ENCODE peak calls at places on chromosome 9, in four cellular contexts. One of them, this sample, is unnamed.
A peak's percentile ranks its signal among the peaks of the same experiment; 100 is the strongest.

GRCh38 chr9:78609471-78609870 is 312.5 kb downstream of the PSAT1 start:
- DNase-seq in stomach: no peak
- DNase-seq in dorsolateral prefrontal cortex: no peak
- DNase-seq in testis: no peak
- DNase-seq in this sample: no peak

GRCh38 chr9:11374961-11375360 is 762.2 kb upstream of the PTPRD start:
- DNase-seq in stomach: no peak
- DNase-seq in testis: no peak
- DNase-seq in dorsolateral prefrontal cortex: no peak
- DNase-seq in this sample: no peak

GRCh38 chr9:37944671-37945481 is 40.9 kb upstream of the SLC25A51 start:
- DNase-seq in stomach: no peak
- DNase-seq in testis: no peak
- DNase-seq in dorsolateral prefrontal cortex: no peak
- DNase-seq in this sample: no peak

GRCh38 chr9:10134266-10134665 is 478.5 kb downstream of the PTPRD start:
- DNase-seq in dorsolateral prefrontal cortex: no peak
- DNase-seq in testis: no peak
- DNase-seq in stomach: no peak
- DNase-seq in this sample: no peak

GRCh38 chr9:5949103-5949699 is 58.5 kb downstream of the MLANA start:
- DNase-seq in testis: no peak
- DNase-seq in dorsolateral prefrontal cortex: no peak
- DNase-seq in stomach: no peak
- DNase-seq in this sample: no peak

GRCh38 chr9:128689820-128690683 is 1.0 kb downstream of the SET start:
- DNase-seq in testis: peak; percentile 58
- DNase-seq in stomach: peak; percentile 31
- DNase-seq in dorsolateral prefrontal cortex: no peak
- DNase-seq in this sample: peak; percentile 10

GRCh38 chr9:137156567-137157375 is 13.1 kb downstream of the LRRC26 start:
- DNase-seq in stomach: peak; percentile 46
- DNase-seq in dorsolateral prefrontal cortex: no peak
- DNase-seq in testis: peak; percentile 70
- DNase-seq in this sample: peak; percentile 45

GRCh38 chr9:107874137-107874536 is 384.6 kb upstream of the KLF4 start:
- DNase-seq in dorsolateral prefrontal cortex: no peak
- DNase-seq in stomach: no peak
- DNase-seq in testis: no peak
- DNase-seq in this sample: no peak

GRCh38 chr9:112535364-112535763 is 48.7 kb downstream of the KIAA1958 start:
- DNase-seq in stomach: no peak
- DNase-seq in dorsolateral prefrontal cortex: no peak
- DNase-seq in testis: no peak
- DNase-seq in this sample: no peak

GRCh38 chr9:124088476-124088837 is 76.9 kb downstream of the LHX2 start:
- DNase-seq in testis: no peak
- DNase-seq in stomach: no peak
- DNase-seq in dorsolateral prefrontal cortex: no peak
- DNase-seq in this sample: no peak

GRCh38 chr9:113636165-113636564 is 172.6 kb downstream of the RGS3 start:
- DNase-seq in dorsolateral prefrontal cortex: no peak
- DNase-seq in testis: no peak
- DNase-seq in stomach: no peak
- DNase-seq in this sample: no peak

GRCh38 chr9:128192601-128193371 is 1.4 kb upstream of the CIZ1 start:
- DNase-seq in stomach: peak; percentile 87
- DNase-seq in testis: peak; percentile 81
- DNase-seq in dorsolateral prefrontal cortex: peak; percentile 59
- DNase-seq in this sample: peak; percentile 68

GRCh38 chr9:2210201-2210600 is 195.1 kb downstream of the SMARCA2 start:
- DNase-seq in dorsolateral prefrontal cortex: no peak
- DNase-seq in testis: no peak
- DNase-seq in stomach: no peak
- DNase-seq in this sample: no peak

GRCh38 chr9:34601883-34602570 is 9.9 kb downstream of the RPP25L start:
- DNase-seq in stomach: no peak
- DNase-seq in testis: no peak
- DNase-seq in dorsolateral prefrontal cortex: no peak
- DNase-seq in this sample: no peak

GRCh38 chr9:105503873-105504272 is 54.1 kb upstream of the FKTN start:
- DNase-seq in testis: no peak
- DNase-seq in stomach: no peak
- DNase-seq in dorsolateral prefrontal cortex: no peak
- DNase-seq in this sample: no peak

GRCh38 chr9:98709968-98710965 is 1.5 kb upstream of the GABBR2 start:
- DNase-seq in testis: peak; percentile 30
- DNase-seq in stomach: no peak
- DNase-seq in dorsolateral prefrontal cortex: no peak
- DNase-seq in this sample: no peak

GRCh38 chr9:114488398-114489129 is 16.7 kb downstream of the WHRN start:
- DNase-seq in testis: no peak
- DNase-seq in dorsolateral prefrontal cortex: no peak
- DNase-seq in stomach: no peak
- DNase-seq in this sample: no peak

GRCh38 chr9:133791735-133792649 is 53.8 kb upstream of the SARDH start:
- DNase-seq in testis: no peak
- DNase-seq in dorsolateral prefrontal cortex: no peak
- DNase-seq in stomach: no peak
- DNase-seq in this sample: no peak
- H3K27ac ChIP-seq in testis: no peak overlapping the region
- H3K27ac ChIP-seq in dorsolateral prefrontal cortex: no peak overlapping the region
- H3K27ac ChIP-seq in stomach: no peak overlapping the region
- H3K27ac ChIP-seq in this sample: no peak overlapping the region

GRCh38 chr9:4126184-4126865 is 173.5 kb downstream of the GLIS3 start:
- DNase-seq in testis: no peak
- DNase-seq in stomach: no peak
- DNase-seq in dorsolateral prefrontal cortex: no peak
- DNase-seq in this sample: no peak
- H3K27ac ChIP-seq in testis: no peak overlapping the region
- H3K27ac ChIP-seq in stomach: no peak overlapping the region
- H3K27ac ChIP-seq in dorsolateral prefrontal cortex: no peak overlapping the region
- H3K27ac ChIP-seq in this sample: no peak overlapping the region

GRCh38 chr9:16915126-16915831 is 44.8 kb upstream of the BNC2 start:
- DNase-seq in dorsolateral prefrontal cortex: no peak
- DNase-seq in stomach: no peak
- DNase-seq in testis: no peak
- DNase-seq in this sample: no peak
- H3K27ac ChIP-seq in dorsolateral prefrontal cortex: no peak overlapping the region
- H3K27ac ChIP-seq in stomach: no peak overlapping the region
- H3K27ac ChIP-seq in testis: no peak overlapping the region
- H3K27ac ChIP-seq in this sample: no peak overlapping the region

GRCh38 chr9:129816501-129817435 is 7.2 kb downstream of the TOR1A start:
- DNase-seq in dorsolateral prefrontal cortex: no peak
- DNase-seq in stomach: no peak
- DNase-seq in testis: no peak
- DNase-seq in this sample: no peak

GRCh38 chr9:129815278-129815677 is 8.7 kb downstream of the TOR1A start:
- DNase-seq in stomach: no peak
- DNase-seq in testis: no peak
- DNase-seq in dorsolateral prefrontal cortex: no peak
- DNase-seq in this sample: no peak

GRCh38 chr9:129813661-129814060 is 10.3 kb downstream of the TOR1A start:
- DNase-seq in dorsolateral prefrontal cortex: no peak
- DNase-seq in stomach: no peak
- DNase-seq in testis: no peak
- DNase-seq in this sample: no peak

GRCh38 chr9:129812385-129812784 is 9.4 kb downstream of the TOR1B start:
- DNase-seq in testis: no peak
- DNase-seq in stomach: no peak
- DNase-seq in dorsolateral prefrontal cortex: no peak
- DNase-seq in this sample: no peak

DNA sequence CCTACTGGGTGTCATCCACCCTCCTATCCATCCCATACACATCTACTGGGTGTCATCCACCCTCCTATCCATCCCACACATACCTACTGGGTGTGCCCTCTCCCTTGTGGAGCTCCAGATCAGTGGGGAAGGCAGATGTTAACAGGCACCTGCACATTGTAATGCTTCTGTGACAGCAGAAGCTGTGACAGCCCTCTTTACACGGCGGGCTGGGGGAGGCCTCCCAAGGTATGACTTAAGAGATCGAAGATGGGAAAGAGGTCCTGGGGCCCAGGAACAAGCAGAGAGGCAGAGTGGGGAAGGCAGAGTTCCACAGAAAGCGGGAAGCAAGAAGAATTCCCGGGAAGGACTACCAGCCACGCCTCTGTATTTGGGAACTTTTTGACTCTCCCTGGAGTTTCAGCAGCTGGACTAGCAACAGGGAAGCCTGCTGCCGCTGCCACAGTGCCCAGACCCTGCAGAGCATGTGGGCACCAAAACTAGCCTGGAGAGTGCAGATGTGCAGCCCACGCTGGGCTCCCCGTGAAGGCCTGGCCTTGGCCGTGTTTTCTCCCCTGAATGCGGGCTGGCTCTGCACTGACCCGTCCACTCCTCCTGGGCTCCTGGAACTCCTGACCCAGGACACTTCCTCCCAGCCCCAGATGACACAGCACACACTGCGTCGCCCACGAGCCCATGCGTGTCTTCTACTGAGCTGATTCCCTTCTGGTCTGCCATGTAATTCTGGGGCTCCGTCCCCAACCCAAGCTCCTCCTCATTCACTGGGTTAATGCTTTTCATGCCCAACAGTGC is 9.3 kb downstream of the TOR1A start:
- DNase-seq in stomach: no peak
- DNase-seq in testis: no peak
- DNase-seq in dorsolateral prefrontal cortex: no peak
- DNase-seq in this sample: no peak
- H3K27ac ChIP-seq in stomach: no peak overlapping the region
- H3K27ac ChIP-seq in testis: no peak overlapping the region
- H3K27ac ChIP-seq in dorsolateral prefrontal cortex: no peak overlapping the region
- H3K27ac ChIP-seq in this sample: no peak overlapping the region

DNA sequence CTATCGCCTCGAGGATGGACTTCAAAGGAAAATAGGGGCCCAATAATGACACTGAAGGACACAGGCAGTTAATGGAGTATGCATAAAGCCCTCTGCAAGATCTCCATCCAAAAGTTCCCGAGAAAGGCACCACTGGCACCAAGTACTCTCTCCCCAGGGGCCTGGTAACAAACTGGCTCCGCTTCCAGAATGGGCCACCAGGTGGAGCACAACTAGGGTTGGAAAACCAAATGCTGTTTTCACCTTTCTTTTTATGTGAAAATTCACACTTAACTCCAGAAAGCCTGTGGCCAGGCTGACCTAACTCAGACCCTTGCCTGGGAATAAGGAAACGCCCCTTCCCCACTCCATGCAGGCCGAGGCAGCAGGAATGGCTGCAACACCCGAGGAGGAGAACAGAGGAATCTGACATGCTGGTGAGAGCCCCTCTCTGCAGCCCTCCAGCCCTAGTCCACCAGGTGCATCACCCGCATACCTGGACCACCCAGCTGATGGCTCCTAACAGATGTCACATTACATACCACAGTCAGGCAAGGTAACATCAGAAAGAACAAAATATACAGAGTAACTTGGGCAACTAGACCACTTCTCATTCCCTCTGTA is 42.8 kb downstream of the CAMSAP1 start:
- DNase-seq in dorsolateral prefrontal cortex: peak; percentile 74
- DNase-seq in stomach: peak; percentile 66
- DNase-seq in testis: peak; percentile 69
- DNase-seq in this sample: no peak
- H3K27ac ChIP-seq in dorsolateral prefrontal cortex: peak overlapping the region; percentile 5
- H3K27ac ChIP-seq in stomach: no peak overlapping the region
- H3K27ac ChIP-seq in testis: no peak overlapping the region
- H3K27ac ChIP-seq in this sample: no peak overlapping the region

GRCh38 chr9:122314193-122314592 is 49.5 kb downstream of the MRRF start:
- DNase-seq in testis: no peak
- DNase-seq in stomach: no peak
- DNase-seq in dorsolateral prefrontal cortex: no peak
- DNase-seq in this sample: no peak
- H3K27ac ChIP-seq in testis: no peak overlapping the region
- H3K27ac ChIP-seq in stomach: no peak overlapping the region
- H3K27ac ChIP-seq in dorsolateral prefrontal cortex: no peak overlapping the region
- H3K27ac ChIP-seq in this sample: no peak overlapping the region

DNA sequence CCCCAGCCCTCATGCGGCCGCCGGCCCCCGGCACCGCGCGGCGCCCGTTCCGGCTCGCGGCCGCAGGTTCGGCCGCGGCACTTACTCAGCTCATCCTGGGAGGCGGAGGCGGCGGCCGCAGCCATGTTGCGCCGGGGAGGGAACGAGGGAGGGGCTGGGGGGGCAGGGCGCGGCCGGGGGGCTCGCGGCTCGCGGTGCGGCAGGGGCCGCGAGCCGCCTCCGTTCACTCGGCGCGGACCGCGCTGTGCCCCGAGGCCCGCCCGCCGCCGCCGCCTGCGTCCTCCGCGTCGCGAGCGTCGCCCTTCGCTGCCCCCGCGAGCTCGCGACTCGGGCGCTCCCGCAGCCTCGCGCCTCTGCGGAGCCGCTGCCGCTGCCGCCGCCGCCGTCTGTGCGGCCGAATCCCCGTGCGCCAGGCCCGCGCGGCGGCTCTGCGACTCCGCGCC is 743 bp downstream of the ECPAS start:
- DNase-seq in testis: peak; percentile 51
- DNase-seq in dorsolateral prefrontal cortex: peak; percentile 25
- DNase-seq in stomach: no peak
- DNase-seq in this sample: peak; percentile 21
- H3K27ac ChIP-seq in testis: peak overlapping the region; percentile 99
- H3K27ac ChIP-seq in dorsolateral prefrontal cortex: peak overlapping the region; percentile 54
- H3K27ac ChIP-seq in stomach: peak overlapping the region; percentile 99
- H3K27ac ChIP-seq in this sample: peak overlapping the region; percentile 88

DNA sequence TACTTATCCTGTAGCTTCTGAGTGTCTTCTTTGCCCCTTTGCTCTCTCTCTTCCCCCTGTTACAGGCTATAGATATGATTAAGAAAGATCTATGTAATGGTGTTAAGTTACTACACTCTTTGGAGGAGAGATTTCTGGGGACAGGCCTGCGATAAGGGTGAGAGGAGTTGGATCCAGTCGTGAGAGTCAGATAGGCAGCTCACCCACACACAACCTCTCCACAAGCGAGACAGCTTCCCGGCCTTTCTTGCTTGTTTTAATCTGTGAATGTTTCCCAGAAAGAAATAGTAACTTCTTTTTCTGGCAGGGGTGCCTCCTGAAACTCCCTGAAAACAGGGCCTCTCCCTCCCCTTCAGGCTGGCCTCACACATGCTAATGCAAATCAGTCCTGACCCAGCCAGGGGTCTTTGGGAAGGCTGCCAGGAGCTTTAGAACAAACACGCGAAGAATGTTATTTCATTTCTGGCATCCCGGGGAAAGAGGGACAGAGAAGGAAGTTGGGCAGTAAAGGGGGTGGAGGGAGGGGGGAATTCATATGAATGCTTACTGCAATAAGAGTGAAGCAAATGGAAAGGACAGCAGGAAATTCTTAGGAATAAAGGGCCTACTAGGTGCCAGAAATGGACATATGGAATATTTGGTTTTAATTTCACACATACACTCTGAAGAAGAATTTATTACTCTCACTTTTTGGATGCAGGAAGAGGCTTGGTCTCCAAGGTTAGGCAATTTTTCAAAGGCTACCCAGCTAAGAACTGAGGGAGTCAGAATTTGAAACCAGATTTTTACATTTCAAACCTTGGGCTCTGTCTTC is 215.8 kb upstream of the TRIM32 start:
- DNase-seq in stomach: no peak
- DNase-seq in testis: peak; percentile 77
- DNase-seq in dorsolateral prefrontal cortex: no peak
- DNase-seq in this sample: no peak
- H3K27ac ChIP-seq in stomach: peak overlapping the region; percentile 54
- H3K27ac ChIP-seq in testis: peak overlapping the region; percentile 3
- H3K27ac ChIP-seq in dorsolateral prefrontal cortex: no peak overlapping the region
- H3K27ac ChIP-seq in this sample: no peak overlapping the region

GRCh38 chr9:92807757-92808725 is 43.4 kb upstream of the BICD2 start:
- DNase-seq in testis: no peak
- DNase-seq in stomach: no peak
- DNase-seq in dorsolateral prefrontal cortex: no peak
- DNase-seq in this sample: no peak
- H3K27ac ChIP-seq in testis: no peak overlapping the region
- H3K27ac ChIP-seq in stomach: no peak overlapping the region
- H3K27ac ChIP-seq in dorsolateral prefrontal cortex: no peak overlapping the region
- H3K27ac ChIP-seq in this sample: no peak overlapping the region

GRCh38 chr9:109113892-109114609 is 5.7 kb downstream of the TMEM245 start:
- DNase-seq in testis: no peak
- DNase-seq in dorsolateral prefrontal cortex: no peak
- DNase-seq in stomach: no peak
- DNase-seq in this sample: no peak
- H3K27ac ChIP-seq in testis: peak overlapping the region; percentile 95
- H3K27ac ChIP-seq in dorsolateral prefrontal cortex: peak overlapping the region; percentile 49
- H3K27ac ChIP-seq in stomach: peak overlapping the region; percentile 97
- H3K27ac ChIP-seq in this sample: no peak overlapping the region

This sample was measured in caudate nucleus.